ENCODE peak calls at places on chromosomes 4 and X, in eight cellular contexts. C is activated CD4-positive, alpha-beta T cell treated with anti-CD3 and anti-CD28 coated beads for 48 hours; G is stimulated activated naive B cell treated with anti-CD40 and anti-IgM and Interleukin-4, amounts not matched to agents 10 μg/mL and 1 μg/mL and 100 μg/mL, for 72 hours; B is chondrocyte; Y is lower leg skin; M is H9; T is CD8-positive, alpha-beta T cell; A is AG09309. V is an unnamed sample.

GRCh38 chr4:152016325-152016665 is 255.5 kb upstream of the GATB start:
- DNase-seq in Y (no peak), T (no peak), C (no peak), G (no peak), M (no peak), B (no peak), A (no peak), V (no peak)

GRCh38 chrX:136065044-136065671 is 79.9 kb downstream of the SLC9A6 start:
- DNase-seq in G (no peak), A (no peak), M (no peak), C (peak), B (no peak), Y (no peak), T (no peak), V (peak)

GRCh38 chrX:56975611-56976010 is 19.7 kb downstream of the SPIN3 start:
- DNase-seq in T (no peak), B (no peak), M (no peak), A (no peak), G (no peak), Y (no peak), C (no peak), V (no peak)

GRCh38 chr4:12724520-12724919 is 759.6 kb downstream of the RAB28 start:
- DNase-seq in B (no peak), C (no peak), M (no peak), G (no peak), Y (no peak), A (no peak), T (no peak), V (no peak)

GRCh38 chr4:72564184-72564583 is 4.8 kb downstream of the ADAMTS3 start:
- DNase-seq in G (no peak), A (peak), C (no peak), T (no peak), Y (peak), B (no peak), M (no peak), V (no peak)

GRCh38 chr4:152278505-152279301 is 257.2 kb downstream of the FBXW7 start:
- DNase-seq in G (no peak), A (no peak), Y (no peak), M (peak), C (no peak), T (no peak), B (no peak), V (no peak)

GRCh38 chr4:121951570-121952110 is at the start of gene TRPC3:
- DNase-seq in A (no peak), M (peak), C (peak), B (peak), G (peak), Y (no peak), T (peak), V (peak)

GRCh38 chr4:153159016-153159415 is 45.2 kb upstream of the TRIM2 start:
- DNase-seq in M (no peak), A (no peak), B (no peak), G (no peak), C (no peak), T (no peak), Y (no peak), V (no peak)

GRCh38 chr4:185265942-185266341 is 56.5 kb downstream of the SNX25 start:
- DNase-seq in G (no peak), B (no peak), Y (no peak), C (no peak), T (no peak), M (no peak), A (no peak), V (no peak)

GRCh38 chrX:70769659-70770232 is 138.8 kb downstream of the TEX11 start:
- DNase-seq in G (no peak), A (no peak), C (no peak), T (no peak), Y (no peak), M (no peak), B (no peak), V (no peak)

GRCh38 chr4:75702919-75703411 is 21.4 kb upstream of the USO1 start:
- DNase-seq in Y (no peak), M (peak), G (no peak), A (no peak), B (no peak), T (peak), C (no peak), V (no peak)

GRCh38 chr4:76518241-76518640 is 83.2 kb downstream of the SHROOM3 start:
- DNase-seq in Y (no peak), B (no peak), T (no peak), M (no peak), G (no peak), A (no peak), C (no peak), V (no peak)

GRCh38 chrX:110852180-110852579 is 56.6 kb upstream of the CHRDL1 start:
- DNase-seq in T (no peak), C (peak), Y (no peak), G (no peak), B (no peak), A (no peak), M (no peak), V (no peak)

GRCh38 chrX:16617382-16617781 is 32.6 kb upstream of the S100G start:
- DNase-seq in G (no peak), Y (no peak), B (no peak), T (no peak), C (no peak), A (no peak), M (no peak), V (no peak)

GRCh38 chr4:8347660-8348059 is 78.1 kb downstream of the HTRA3 start:
- DNase-seq in G (no peak), C (no peak), Y (no peak), A (no peak), T (no peak), M (no peak), B (peak), V (no peak)

GRCh38 chr4:4986856-4987255 is 32.4 kb downstream of the CYTL1 start:
- DNase-seq in C (no peak), Y (no peak), G (no peak), M (no peak), A (no peak), T (no peak), B (no peak), V (no peak)

GRCh38 chrX:106611682-106612402 is at the start of gene RADX:
- DNase-seq in C (peak), B (peak), G (peak), Y (peak), T (peak), A (no peak), M (peak), V (peak)

GRCh38 chrX:109827772-109828171 is 94.7 kb upstream of the ACSL4 start:
- DNase-seq in T (no peak), C (no peak), A (no peak), Y (no peak), B (no peak), M (no peak), G (no peak), V (no peak)

GRCh38 chrX:30794497-30794896 is 94.6 kb downstream of the TAB3 start:
- DNase-seq in M (peak), A (no peak), Y (no peak), B (no peak), T (no peak), C (no peak), G (no peak), V (no peak)

GRCh38 chr4:65943076-65943475 is 272.8 kb upstream of the EPHA5 start:
- DNase-seq in T (no peak), B (no peak), G (no peak), M (peak), C (no peak), Y (no peak), A (peak), V (no peak)

GRCh38 chr4:120918788-120919187 is 3.7 kb downstream of the PRDM5 start:
- DNase-seq in G (no peak), T (no peak), Y (no peak), M (no peak), B (no peak), C (no peak), A (no peak), V (no peak)

GRCh38 chr4:181860157-181860556 is 383.0 kb upstream of the TENM3 start:
- DNase-seq in C (no peak), M (no peak), G (no peak), T (no peak), B (no peak), Y (no peak), A (peak), V (no peak)

GRCh38 chrX:42694260-42694815 is 83.6 kb downstream of the PPP1R2C start:
- DNase-seq in A (no peak), B (no peak), C (peak), Y (no peak), M (no peak), T (no peak), G (no peak), V (peak)

GRCh38 chr4:73068496-73069337 is 799 bp downstream of the COX18 start:
- DNase-seq in G (peak), A (no peak), Y (no peak), M (no peak), B (no peak), T (no peak), C (no peak), V (no peak)

GRCh38 chrX:73127700-73128241 is 48.5 kb upstream of the PABPC1L2A start:
- DNase-seq in C (peak), M (peak), G (no peak), Y (no peak), B (no peak), A (no peak), T (no peak), V (no peak)

GRCh38 chr4:65865489-65865888 is 195.2 kb upstream of the EPHA5 start:
- DNase-seq in C (no peak), B (no peak), Y (no peak), G (no peak), T (no peak), A (no peak), M (no peak), V (no peak)

GRCh38 chrX:135531813-135532212 is 11.4 kb downstream of the INTS6L start:
- DNase-seq in Y (no peak), A (no peak), M (no peak), B (no peak), C (no peak), G (no peak), T (no peak), V (no peak)

GRCh38 chr4:41148292-41148691 is 66.0 kb downstream of the APBB2 start:
- DNase-seq in A (no peak), T (no peak), G (no peak), M (no peak), B (no peak), C (no peak), Y (no peak), V (no peak)

GRCh38 chr4:1981251-1982055 is 27.3 kb downstream of the NELFA start:
- DNase-seq in A (no peak), G (no peak), M (peak), B (no peak), T (no peak), Y (no peak), C (peak), V (no peak)

GRCh38 chrX:78997870-78998558 is 52.8 kb downstream of the P2RY10 start:
- DNase-seq in T (no peak), A (no peak), B (peak), M (no peak), C (peak), Y (no peak), G (no peak), V (peak)

GRCh38 chr4:128570380-128570779 is 239.1 kb upstream of the JADE1 start:
- DNase-seq in M (no peak), B (no peak), T (no peak), A (no peak), G (no peak), Y (peak), C (no peak), V (no peak)

GRCh38 chr4:22237155-22237751 is 278.6 kb downstream of the ADGRA3 start:
- DNase-seq in C (peak), Y (no peak), M (peak), B (no peak), A (no peak), G (no peak), T (peak), V (peak)

GRCh38 chr4:110675406-110675805 is 52.5 kb upstream of the PITX2 start:
- DNase-seq in Y (no peak), M (no peak), C (no peak), B (no peak), T (no peak), G (no peak), A (no peak), V (no peak)

V was measured in stimulated activated CD4-positive, alpha-beta T cell treated with anti-CD3 and anti-CD28 coated beads, Interleukin-1b, Interleukin-23, amount 100 ng/mL, for 48 hours.